ENCODE peak calls at places on chromosomes 2 and 18, in four cellular contexts. E is HAP-1, V is AG04449, W is hepatocyte. M is an unnamed sample.

GRCh38 chr2:10914272-10914693 is 2.5 kb downstream of the KCNF1 start:
- DNase-seq in E (peak; percentile 49), V (no peak), W (peak; percentile 33), M (peak; percentile 40)

GRCh38 chr2:169877406-169877805 is 50.2 kb downstream of the UBR3 start:
- DNase-seq in E (no peak), V (no peak), W (peak; percentile 29), M (no peak)

GRCh38 chr2:207632575-207633492 is 7.6 kb upstream of the METTL21A start:
- DNase-seq in E (no peak), V (no peak), W (peak; percentile 43), M (peak; percentile 44)

GRCh38 chr18:11761553-11761952 is 72.5 kb downstream of the GNAL start:
- DNase-seq in E (peak; percentile 54), V (no peak), W (peak; percentile 38), M (no peak)

GRCh38 chr2:218648473-218649100 is 10.8 kb downstream of the ZNF142 start:
- DNase-seq in E (peak; percentile 69), V (no peak), W (peak; percentile 74), M (peak; percentile 50)

GRCh38 chr18:48838166-48838775 is 112.5 kb downstream of the SMAD7 start:
- DNase-seq in E (no peak), V (no peak), W (no peak), M (no peak)

GRCh38 chr2:48707466-48707865 is 48.1 kb downstream of the LHCGR start:
- DNase-seq in E (peak; percentile 46), V (no peak), W (peak; percentile 39), M (no peak)

GRCh38 chr2:183339311-183339710 is 215.1 kb downstream of the NUP35 start:
- DNase-seq in E (no peak), V (no peak), W (no peak), M (no peak)

GRCh38 chr2:23360571-23361125 is 24.3 kb upstream of the KLHL29 start:
- DNase-seq in E (no peak), V (no peak), W (peak; percentile 48), M (peak; percentile 23)

GRCh38 chr2:239238381-239238780 is 162.4 kb downstream of the HDAC4 start:
- DNase-seq in E (no peak), V (no peak), W (no peak), M (no peak)

GRCh38 chr2:239240480-239240881 is 160.3 kb downstream of the HDAC4 start:
- DNase-seq in E (no peak), V (no peak), W (no peak), M (no peak)

GRCh38 chr2:239236808-239237205 is 164.0 kb downstream of the HDAC4 start:
- DNase-seq in E (no peak), V (no peak), W (no peak), M (no peak)

GRCh38 chr2:239239607-239240479 is 161.0 kb downstream of the HDAC4 start:
- DNase-seq in E (no peak), V (no peak), W (no peak), M (no peak)

DNA sequence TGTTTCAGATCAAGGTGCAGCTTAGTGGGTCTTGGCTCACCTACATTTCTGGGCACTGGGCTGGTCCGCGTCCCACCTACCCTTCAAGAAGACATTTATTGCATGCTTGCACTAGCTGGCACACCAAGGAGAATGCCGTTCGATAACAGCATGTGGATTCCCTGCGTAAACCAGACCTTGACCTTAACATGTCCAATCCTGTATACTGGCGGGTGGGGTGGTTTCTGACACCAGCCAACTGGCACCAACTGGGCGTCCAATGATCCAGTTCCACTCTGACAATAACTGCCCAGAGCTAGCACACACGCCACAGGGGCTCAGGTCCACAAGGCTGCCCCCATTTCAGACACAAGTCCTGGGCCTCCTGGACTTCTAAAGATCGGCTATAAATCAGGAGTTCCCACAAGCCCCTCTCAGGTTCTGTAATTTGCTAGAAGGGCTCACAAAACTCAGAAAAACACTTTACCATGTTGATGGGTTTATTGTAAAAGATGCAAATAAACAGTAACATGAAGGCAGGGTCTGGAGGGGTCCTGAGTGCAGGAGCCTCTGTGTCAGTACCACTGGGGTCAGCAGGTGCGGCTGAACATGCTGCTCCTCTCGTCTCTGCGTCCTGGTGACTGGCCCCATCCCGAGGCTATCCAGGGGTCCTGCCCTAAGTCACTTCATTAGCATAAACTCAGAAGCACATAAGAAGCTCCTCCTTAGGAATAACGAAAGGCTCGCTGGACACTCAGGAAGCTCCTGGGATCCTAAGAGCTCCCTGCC is 161.8 kb downstream of the HDAC4 start:
- DNase-seq in E (no peak), V (no peak), W (no peak), M (no peak)
- H3K4me3 ChIP-seq in E (no peak overlapping the region), V (no peak overlapping the region), W (no peak overlapping the region), M (no peak overlapping the region)

GRCh38 chr2:96326564-96326963 is 1.4 kb downstream of the ITPRIPL1 start:
- DNase-seq in E (no peak), V (no peak), W (no peak), M (no peak)

GRCh38 chr2:96323849-96324248 is 1.3 kb upstream of the ITPRIPL1 start:
- DNase-seq in E (no peak), V (no peak), W (no peak), M (no peak)

GRCh38 chr2:96325884-96326255 is 753 bp downstream of the ITPRIPL1 start:
- DNase-seq in E (no peak), V (no peak), W (no peak), M (no peak)

GRCh38 chr2:96324716-96325037 is 440 bp upstream of the ITPRIPL1 start:
- DNase-seq in E (no peak), V (no peak), W (no peak), M (no peak)

GRCh38 chr2:96325038-96325883 is at the start of gene ITPRIPL1:
- DNase-seq in E (peak; percentile 67), V (no peak), W (peak; percentile 37), M (peak; percentile 56)
- H3K4me3 ChIP-seq in E (peak within 1 kb of the TSS; percentile 38), V (peak within 1 kb of the TSS; percentile 55), W (peak within 1 kb of the TSS; percentile 61), M (peak within 1 kb of the TSS; percentile 44)

GRCh38 chr2:43100362-43100882 is 126.0 kb downstream of the ZFP36L2 start:
- DNase-seq in E (no peak), V (no peak), W (no peak), M (no peak)
- H3K4me3 ChIP-seq in E (no peak overlapping the region), V (no peak overlapping the region), W (no peak overlapping the region), M (no peak overlapping the region)

GRCh38 chr2:159078443-159078842 is 110.0 kb downstream of the TANC1 start:
- DNase-seq in E (no peak), V (no peak), W (no peak), M (no peak)

GRCh38 chr2:159077869-159078268 is 109.4 kb downstream of the TANC1 start:
- DNase-seq in E (no peak), V (no peak), W (no peak), M (no peak)

GRCh38 chr2:159074605-159075004 is 106.2 kb downstream of the TANC1 start:
- DNase-seq in E (no peak), V (no peak), W (no peak), M (no peak)

GRCh38 chr2:159075726-159076125 is 107.3 kb downstream of the TANC1 start:
- DNase-seq in E (no peak), V (no peak), W (no peak), M (no peak)

DNA sequence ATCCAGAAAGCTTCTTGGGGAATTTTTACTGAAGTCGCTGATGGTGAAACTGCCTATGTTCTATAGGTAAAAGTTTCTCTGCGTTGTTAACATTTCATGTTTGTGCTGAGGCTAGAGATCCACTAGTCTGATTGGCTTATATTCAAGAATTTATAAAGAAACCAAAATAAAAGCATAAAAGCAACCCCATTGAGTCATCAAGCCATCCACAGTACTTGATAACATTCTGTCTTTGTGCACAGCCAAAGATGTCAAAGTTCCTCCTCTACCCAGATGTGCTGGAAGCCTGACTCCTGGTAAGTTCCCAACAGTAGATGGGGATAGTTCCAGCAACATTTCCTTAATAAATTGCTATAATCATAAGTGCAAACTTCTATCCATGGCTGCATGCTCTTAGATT is 107.8 kb downstream of the TANC1 start:
- DNase-seq in E (no peak), V (no peak), W (no peak), M (no peak)
- H3K4me3 ChIP-seq in E (no peak overlapping the region), V (no peak overlapping the region), W (no peak overlapping the region), M (no peak overlapping the region)

DNA sequence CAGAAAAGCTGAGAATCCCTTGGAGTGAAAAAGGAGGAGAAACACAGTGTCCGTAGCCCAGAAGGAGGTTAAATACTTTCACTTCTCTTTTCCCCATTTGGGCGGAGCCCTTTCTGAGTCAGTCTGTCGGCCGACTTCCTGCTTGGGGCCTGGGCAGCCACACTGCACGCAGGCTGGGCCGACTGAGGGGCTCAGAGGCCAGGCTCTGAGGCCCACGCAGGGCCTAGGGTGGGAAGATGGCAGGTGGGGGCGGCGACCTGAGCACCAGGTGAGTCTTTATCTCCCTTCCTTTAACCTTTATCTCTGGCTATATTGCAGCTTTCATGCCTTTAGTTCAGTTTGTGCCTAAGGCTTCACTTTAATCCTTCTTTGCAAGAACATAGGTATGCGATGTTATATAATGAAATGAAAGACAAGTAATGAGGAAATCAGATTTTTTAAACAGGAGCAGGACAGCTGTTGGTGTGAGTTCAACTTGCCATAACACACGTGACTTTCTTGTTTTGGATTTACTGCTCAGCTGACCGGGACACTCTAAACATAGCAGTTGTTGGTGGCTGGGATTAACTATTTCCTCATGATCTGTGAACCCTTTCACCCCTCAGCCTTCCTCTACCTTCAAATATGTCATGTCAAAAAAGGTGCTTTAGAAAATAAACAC is at the start of gene SP100:
- DNase-seq in E (no peak), V (peak; percentile 28), W (peak; percentile 86), M (peak; percentile 81)
- H3K4me3 ChIP-seq in E (no peak within 1 kb of the TSS), V (peak within 1 kb of the TSS; percentile 72), W (peak within 1 kb of the TSS; percentile 60), M (peak within 1 kb of the TSS; percentile 58)